ENCODE peak calls at places on chromosomes 13 and 19, in nine cellular contexts. G, A, J, M, I, R, E, X and T are unnamed samples.

GRCh38 chr13:27171244-27171829 is at the start of gene USP12:
- DNase-seq in G (no peak), A (peak), J (no peak), M (peak), I (peak), R (no peak), E (no peak), X (no peak), T (no peak)

GRCh38 chr13:57739089-57739488 is 107.5 kb downstream of the PCDH17 start:
- DNase-seq in G (no peak), A (no peak), J (no peak), M (no peak), I (no peak), R (no peak), E (peak), X (no peak), T (no peak)

GRCh38 chr13:52162279-52163101 is 3.1 kb upstream of the NEK3 start:
- DNase-seq in G (no peak), A (no peak), J (no peak), M (no peak), I (no peak), R (no peak), E (no peak), X (no peak), T (no peak)

GRCh38 chr13:23921451-23921888 is 24.2 kb upstream of the C1QTNF9B start:
- DNase-seq in G (peak), A (peak), J (no peak), M (no peak), I (no peak), R (no peak), E (peak), X (no peak), T (no peak)

GRCh38 chr13:81048026-81048461 is 707.1 kb upstream of the SPRY2 start:
- DNase-seq in G (no peak), A (no peak), J (no peak), M (peak), I (no peak), R (no peak), E (no peak), X (no peak), T (no peak)

GRCh38 chr13:108561152-108561551 is 68.3 kb upstream of the MYO16 start:
- DNase-seq in G (no peak), A (no peak), J (no peak), M (no peak), I (no peak), R (no peak), E (peak), X (no peak), T (no peak)

GRCh38 chr13:30639671-30640070 is 22.0 kb downstream of the USPL1 start:
- DNase-seq in G (no peak), A (no peak), J (no peak), M (no peak), I (no peak), R (no peak), E (no peak), X (no peak), T (no peak)

GRCh38 chr19:45477713-45478453 is 10.1 kb downstream of the FOSB start:
- DNase-seq in G (no peak), A (no peak), J (no peak), M (no peak), I (no peak), R (no peak), E (peak), X (no peak), T (no peak)

GRCh38 chr19:51365211-51366049 is 758 bp downstream of the ETFB start:
- DNase-seq in G (no peak), A (no peak), J (no peak), M (no peak), I (peak), R (no peak), E (no peak), X (no peak), T (no peak)

GRCh38 chr19:52941941-52942370 is 18.7 kb upstream of the ZNF888 start:
- DNase-seq in G (no peak), A (no peak), J (no peak), M (peak), I (no peak), R (no peak), E (no peak), X (peak), T (no peak)

GRCh38 chr13:72970301-72970880 is 88.4 kb upstream of the KLF5 start:
- DNase-seq in G (no peak), A (no peak), J (no peak), M (no peak), I (no peak), R (no peak), E (no peak), X (no peak), T (no peak)

GRCh38 chr19:389935-390289 is 19.0 kb downstream of the C2CD4C start:
- DNase-seq in G (no peak), A (no peak), J (no peak), M (no peak), I (peak), R (no peak), E (no peak), X (no peak), T (no peak)

GRCh38 chr13:30364876-30365275 is 57.4 kb upstream of the UBE2L5 start:
- DNase-seq in G (no peak), A (no peak), J (no peak), M (no peak), I (no peak), R (no peak), E (no peak), X (no peak), T (no peak)

GRCh38 chr13:109211616-109212015 is 574.8 kb downstream of the IRS2 start:
- DNase-seq in G (no peak), A (no peak), J (no peak), M (no peak), I (no peak), R (no peak), E (no peak), X (no peak), T (no peak)

GRCh38 chr13:93151277-93151676 is 75.3 kb upstream of the GPC6 start:
- DNase-seq in G (no peak), A (no peak), J (no peak), M (no peak), I (no peak), R (no peak), E (no peak), X (no peak), T (no peak)

GRCh38 chr19:46813570-46814358 is 25.4 kb upstream of the SLC1A5 start:
- DNase-seq in G (no peak), A (no peak), J (no peak), M (no peak), I (no peak), R (no peak), E (peak), X (no peak), T (no peak)